ENCODE peak calls at places on chromosomes 5 and 9, in ten cellular contexts. Y is GM18507; T is LHCN-M2; Q is HEK293T; G is stimulated activated CD8-positive, alpha-beta memory T cell treated with anti-CD3 and anti-CD28 coated beads, Interleukin-4, amount 100 ng/mL, for 24 hours; B is right atrium auricular region; R is kidney glomerular epithelial cell; D is posterior vena cava; H is AG10803; L is HS-27A. K is an unnamed sample.

GRCh38 chr9:109315889-109316640 is 4.8 kb downstream of the EPB41L4B start:
- DNase-seq in Y (no peak), L (peak), B (peak), D (peak), G (no peak), T (peak), Q (no peak), H (peak), R (no peak), K (no peak)

GRCh38 chr9:112719696-112720095 is 1.8 kb upstream of the INIP start:
- DNase-seq in Y (no peak), H (peak), B (no peak), Q (no peak), T (no peak), D (no peak), G (no peak), R (no peak), L (no peak), K (no peak)

GRCh38 chr5:8843766-8844165 is 702.1 kb downstream of the SEMA5A start:
- DNase-seq in G (no peak), R (no peak), T (peak), Y (no peak), D (no peak), L (no peak), B (no peak), Q (no peak), H (peak), K (no peak)

GRCh38 chr5:135535820-135536801 is at the start of gene NEUROG1:
- DNase-seq in B (no peak), Y (no peak), H (no peak), G (no peak), Q (peak), T (no peak), L (no peak), D (no peak), R (no peak), K (no peak)

GRCh38 chr5:140116716-140117115 is 2.8 kb downstream of the PURA start:
- DNase-seq in T (no peak), L (no peak), H (no peak), D (no peak), G (no peak), R (no peak), Y (no peak), B (no peak), Q (no peak), K (no peak)

GRCh38 chr5:134576386-134577021 is 51.0 kb downstream of the JADE2 start:
- DNase-seq in L (no peak), B (no peak), Y (no peak), G (no peak), T (no peak), H (no peak), Q (no peak), D (no peak), R (no peak), K (no peak)

GRCh38 chr9:99828417-99829176 is 6.9 kb downstream of the NR4A3 start:
- DNase-seq in B (no peak), T (no peak), Q (no peak), D (no peak), R (no peak), G (no peak), Y (no peak), L (no peak), H (no peak), K (no peak)

GRCh38 chr9:124390812-124391658 is 24.2 kb downstream of the PSMB7 start:
- DNase-seq in G (no peak), T (peak), R (no peak), H (peak), D (no peak), L (no peak), Q (no peak), B (no peak), Y (no peak), K (peak)

GRCh38 chr9:13113201-13113600 is 166.3 kb downstream of the MPDZ start:
- DNase-seq in G (no peak), Q (no peak), Y (no peak), L (peak), T (peak), D (no peak), R (no peak), H (peak), B (no peak), K (no peak)

GRCh38 chr5:99104538-99105132 is 175.8 kb upstream of the CHD1 start:
- DNase-seq in B (no peak), Y (no peak), L (no peak), Q (peak), D (no peak), T (peak), G (no peak), H (peak), R (peak), K (no peak)

GRCh38 chr5:157196045-157196444 is 15.4 kb downstream of the ITK start:
- DNase-seq in R (no peak), D (no peak), Q (no peak), H (no peak), L (no peak), T (no peak), B (no peak), G (no peak), Y (no peak), K (no peak)

GRCh38 chr5:75260708-75261107 is 24.0 kb upstream of the ANKRD31 start:
- DNase-seq in R (peak), H (no peak), Q (no peak), T (no peak), L (no peak), Y (no peak), D (no peak), B (no peak), G (no peak), K (peak)

GRCh38 chr5:14915291-14915976 is 43.9 kb upstream of the ANKH start:
- DNase-seq in T (peak), G (no peak), H (no peak), Y (no peak), B (no peak), R (no peak), D (no peak), Q (no peak), L (no peak), K (no peak)

K was measured in Caco-2.